ENCODE peak calls at places on chromosomes 11 and 22, in eight cellular contexts. P, E, U, V, R, M, D and A are unnamed samples.

GRCh38 chr11:47186937-47187681 is 875 bp upstream of the PACSIN3 start:
- DNase-seq in U (peak; percentile 89), V (peak; percentile 72), R (peak; percentile 48), M (peak; percentile 54), E (peak; percentile 50), P (peak; percentile 72), D (peak; percentile 45), A (peak; percentile 25)

GRCh38 chr22:45783021-45783420 is 111.4 kb downstream of the ATXN10 start:
- DNase-seq in V (no peak), R (no peak), U (no peak), M (no peak), E (no peak), P (no peak), D (no peak), A (no peak)

GRCh38 chr11:107040447-107041444 is 22.5 kb upstream of the GUCY1A2 start:
- DNase-seq in M (peak; percentile 23), V (no peak), U (no peak), E (no peak), R (no peak), P (no peak), D (no peak), A (no peak)

GRCh38 chr22:48700566-48701295 is 1126.9 kb downstream of the BRD1 start:
- DNase-seq in M (no peak), E (no peak), D (no peak), U (no peak), P (no peak), R (no peak), V (no peak), A (no peak)

GRCh38 chr22:44884968-44885805 is 124.6 kb downstream of the PHF21B start:
- DNase-seq in D (no peak), V (no peak), M (no peak), R (no peak), U (peak; percentile 47), P (no peak), E (no peak), A (no peak)

GRCh38 chr22:42080287-42080686 is 787 bp downstream of the SMDT1 start:
- DNase-seq in R (no peak), E (no peak), P (no peak), M (peak; percentile 53), V (peak; percentile 42), U (no peak), D (peak; percentile 55), A (no peak)

GRCh38 chr11:73662445-73663157 is 16.2 kb downstream of the PLEKHB1 start:
- DNase-seq in D (no peak), P (no peak), E (no peak), R (no peak), U (no peak), V (no peak), M (peak; percentile 47), A (no peak)

GRCh38 chr22:23263651-23264555 is 83.6 kb downstream of the BCR start:
- DNase-seq in R (no peak), M (no peak), D (no peak), P (no peak), E (no peak), U (no peak), V (peak; percentile 42), A (no peak)

GRCh38 chr22:50010676-50011446 is 1.7 kb downstream of the IL17REL start:
- DNase-seq in U (peak; percentile 58), M (no peak), R (no peak), D (no peak), V (no peak), E (no peak), P (no peak), A (peak; percentile 66)

GRCh38 chr11:116607027-116607426 is 165.8 kb downstream of the BUD13 start:
- DNase-seq in E (no peak), D (no peak), P (no peak), V (no peak), R (no peak), M (no peak), U (no peak), A (no peak)

GRCh38 chr11:122192634-122193245 is 76.7 kb upstream of the BLID start:
- DNase-seq in M (peak; percentile 62), P (no peak), R (no peak), E (no peak), V (no peak), D (no peak), U (no peak), A (no peak)

GRCh38 chr11:85806876-85807275 is 4.1 kb downstream of the SYTL2 start:
- DNase-seq in E (no peak), R (no peak), V (no peak), U (no peak), P (no peak), M (no peak), D (no peak), A (no peak)

GRCh38 chr11:103682318-103683184 is 353.9 kb upstream of the DDI1 start:
- DNase-seq in V (peak; percentile 66), U (peak; percentile 82), P (peak; percentile 38), E (peak; percentile 29), D (peak; percentile 60), M (peak; percentile 75), R (peak; percentile 87), A (peak; percentile 18)

GRCh38 chr22:37957232-37957631 is 3.7 kb downstream of the POLR2F start:
- DNase-seq in V (no peak), U (no peak), M (no peak), E (no peak), P (no peak), D (no peak), R (no peak), A (no peak)

GRCh38 chr11:120180571-120181445 is 30.0 kb upstream of the OAF start:
- DNase-seq in U (peak; percentile 71), R (no peak), P (peak; percentile 57), V (no peak), D (peak; percentile 17), E (no peak), M (peak; percentile 90), A (no peak)

GRCh38 chr11:16925495-16926065 is 88.6 kb downstream of the PLEKHA7 start:
- DNase-seq in D (peak; percentile 62), E (no peak), P (peak; percentile 18), V (peak; percentile 13), R (peak; percentile 39), M (no peak), U (peak; percentile 66), A (no peak)

GRCh38 chr22:29710922-29711593 is 8.7 kb upstream of the CABP7 start:
- DNase-seq in U (no peak), D (peak; percentile 29), R (no peak), P (no peak), E (no peak), M (no peak), V (no peak), A (no peak)

GRCh38 chr11:74902342-74902741 is 46.5 kb downstream of the XRRA1 start:
- DNase-seq in P (no peak), V (no peak), R (no peak), E (no peak), M (no peak), U (no peak), D (no peak), A (no peak)
- H3K9me3 ChIP-seq in P (peaks cover 19% of the 10 kb centered on the region), V (peaks cover 11% of the 10 kb centered on the region), R (no peaks in the 10 kb centered on the region), E (no peaks in the 10 kb centered on the region), M (peaks cover 3% of the 10 kb centered on the region), U (no peaks in the 10 kb centered on the region), D (peaks cover 7% of the 10 kb centered on the region), A (no peaks in the 10 kb centered on the region)

GRCh38 chr11:1260023-1260501 is 37.2 kb downstream of the MUC5B start:
- DNase-seq in U (no peak), P (no peak), V (no peak), E (no peak), D (peak; percentile 85), R (no peak), M (no peak), A (peak; percentile 37)

GRCh38 chr11:1261241-1262071 is 38.6 kb downstream of the MUC5B start:
- DNase-seq in P (no peak), R (no peak), E (no peak), M (no peak), U (no peak), V (no peak), D (no peak), A (no peak)

GRCh38 chr11:1260620-1261019 is 37.8 kb downstream of the MUC5B start:
- DNase-seq in R (no peak), E (no peak), P (no peak), D (no peak), U (no peak), M (no peak), V (no peak), A (no peak)

GRCh38 chr11:1263036-1263435 is 40.2 kb downstream of the MUC5B start:
- DNase-seq in M (no peak), D (peak; percentile 50), E (no peak), U (no peak), R (no peak), P (no peak), V (peak; percentile 55), A (no peak)

DNA sequence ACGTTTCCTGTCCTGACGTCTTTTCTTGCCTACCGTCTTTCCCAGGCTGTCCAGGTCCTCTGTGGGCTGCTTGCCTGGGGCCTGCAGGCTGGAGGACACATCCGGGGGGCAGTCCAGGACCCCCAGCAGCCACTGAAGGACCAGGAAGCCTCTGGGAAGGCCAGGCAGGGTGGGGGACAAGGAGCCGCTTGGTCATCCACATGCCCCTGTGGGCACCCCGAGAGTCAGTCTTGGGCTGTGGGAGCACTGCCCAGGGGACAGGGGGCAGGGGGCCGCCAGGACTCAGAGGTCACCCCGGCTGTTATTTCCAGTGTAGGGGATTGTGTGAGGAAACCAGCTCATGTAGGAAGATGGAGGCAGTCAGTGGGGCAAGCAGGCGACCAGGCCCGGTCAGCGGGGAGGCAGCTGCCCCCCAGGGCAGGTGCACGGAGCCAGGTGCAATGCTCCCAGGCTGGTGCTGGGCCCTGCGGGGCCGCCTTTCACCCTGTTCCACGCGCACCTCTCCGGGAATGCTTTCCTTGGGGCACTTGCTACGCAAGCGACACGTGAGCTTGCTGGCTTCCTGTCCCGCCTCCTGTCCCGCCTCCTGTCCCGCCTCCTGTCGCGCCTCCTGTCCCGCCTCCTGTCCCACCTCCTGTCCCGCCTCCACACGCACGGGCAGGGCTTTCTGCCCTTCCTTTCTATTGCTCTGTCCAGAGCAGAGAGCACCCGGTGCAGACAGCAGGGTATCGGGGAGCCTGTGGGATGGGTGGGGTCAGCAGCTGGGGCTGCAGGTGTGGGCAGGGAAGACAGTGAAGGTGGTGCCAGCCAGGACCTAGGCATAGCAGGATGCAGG is 39.5 kb downstream of the MUC5B start:
- DNase-seq in E (peak; percentile 85), P (peak; percentile 89), D (peak; percentile 96), U (peak; percentile 97), M (peak; percentile 89), R (peak; percentile 33), V (peak; percentile 92), A (peak; percentile 75)
- H3K9me3 ChIP-seq in E (no peaks in the 10 kb centered on the region), P (no peaks in the 10 kb centered on the region), D (no peaks in the 10 kb centered on the region), U (no peaks in the 10 kb centered on the region), M (no peaks in the 10 kb centered on the region), R (no peaks in the 10 kb centered on the region), V (no peaks in the 10 kb centered on the region), A (no peaks in the 10 kb centered on the region)

GRCh38 chr11:1567052-1567720 is 4.9 kb downstream of the DUSP8 start:
- DNase-seq in V (no peak), R (no peak), P (no peak), U (peak; percentile 71), M (no peak), E (no peak), D (peak; percentile 29), A (no peak)
- H3K9me3 ChIP-seq in V (no peaks in the 10 kb centered on the region), R (no peaks in the 10 kb centered on the region), P (no peaks in the 10 kb centered on the region), U (no peaks in the 10 kb centered on the region), M (no peaks in the 10 kb centered on the region), E (no peaks in the 10 kb centered on the region), D (no peaks in the 10 kb centered on the region), A (no peaks in the 10 kb centered on the region)

DNA sequence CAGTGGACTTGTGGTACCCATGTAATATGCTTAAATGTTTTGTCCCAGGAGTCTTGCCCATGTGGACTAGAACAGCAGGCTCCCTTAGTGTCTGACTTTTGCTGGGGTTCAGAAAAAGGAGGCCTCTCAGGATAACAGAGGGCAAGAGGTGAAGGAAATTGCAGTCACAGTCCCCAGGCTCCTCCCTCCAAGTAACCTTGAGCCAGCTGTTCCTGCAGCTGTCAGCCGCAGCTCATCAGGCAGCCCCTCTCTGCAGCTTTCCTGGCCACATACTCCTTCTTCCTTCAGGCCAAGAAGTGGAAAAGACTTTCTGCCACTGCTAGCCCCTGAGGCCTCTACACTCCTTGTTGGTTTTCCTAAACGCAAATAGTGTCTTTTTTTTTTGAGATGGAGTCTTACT is 6.3 kb upstream of the MYO18B start:
- DNase-seq in U (no peak), D (no peak), M (no peak), R (no peak), P (no peak), E (no peak), V (peak; percentile 51), A (no peak)
- H3K9me3 ChIP-seq in U (no peaks in the 10 kb centered on the region), D (no peaks in the 10 kb centered on the region), M (no peaks in the 10 kb centered on the region), R (no peaks in the 10 kb centered on the region), P (no peaks in the 10 kb centered on the region), E (no peaks in the 10 kb centered on the region), V (no peaks in the 10 kb centered on the region), A (no peaks in the 10 kb centered on the region)